ENCODE peak calls at places on chromosomes 13 and 19, in five cellular contexts. One of them, this sample, is unnamed.
A peak's percentile ranks its signal among the peaks of the same experiment; 100 is the strongest.

GRCh38 chr19:10395003-10395402 is 8.3 kb downstream of the CDC37 start:
- DNase-seq in cardiac muscle cell: no peak
- DNase-seq in colonic mucosa: no peak
- DNase-seq in A549: no peak
- DNase-seq in endodermal cell: no peak
- DNase-seq in this sample: no peak

GRCh38 chr19:46766569-46767317 is 20.5 kb upstream of the STRN4 start:
- DNase-seq in cardiac muscle cell: peak; percentile 47
- DNase-seq in colonic mucosa: peak; percentile 61
- DNase-seq in A549: no peak
- DNase-seq in endodermal cell: peak; percentile 90
- DNase-seq in this sample: no peak

GRCh38 chr19:7931221-7932061 is 5.5 kb upstream of the CTXN1 start:
- DNase-seq in cardiac muscle cell: no peak
- DNase-seq in colonic mucosa: no peak
- DNase-seq in A549: no peak
- DNase-seq in endodermal cell: no peak
- DNase-seq in this sample: no peak

GRCh38 chr13:27288397-27288796 is 17.8 kb downstream of the RASL11A start:
- DNase-seq in cardiac muscle cell: no peak
- DNase-seq in colonic mucosa: no peak
- DNase-seq in A549: no peak
- DNase-seq in endodermal cell: no peak
- DNase-seq in this sample: no peak

GRCh38 chr13:93039131-93039530 is 187.5 kb upstream of the GPC6 start:
- DNase-seq in cardiac muscle cell: no peak
- DNase-seq in colonic mucosa: no peak
- DNase-seq in A549: no peak
- DNase-seq in endodermal cell: no peak
- DNase-seq in this sample: no peak

GRCh38 chr13:94640676-94641075 is 39.0 kb downstream of the GPR180 start:
- DNase-seq in cardiac muscle cell: no peak
- DNase-seq in colonic mucosa: no peak
- DNase-seq in A549: no peak
- DNase-seq in endodermal cell: no peak
- DNase-seq in this sample: no peak

GRCh38 chr19:16330368-16330801 is 5.8 kb downstream of the KLF2 start:
- DNase-seq in cardiac muscle cell: no peak
- DNase-seq in colonic mucosa: peak; percentile 69
- DNase-seq in A549: peak; percentile 72
- DNase-seq in endodermal cell: peak; percentile 71
- DNase-seq in this sample: no peak

GRCh38 chr13:107901230-107901629 is 314.1 kb downstream of the LIG4 start:
- DNase-seq in cardiac muscle cell: no peak
- DNase-seq in colonic mucosa: no peak
- DNase-seq in A549: no peak
- DNase-seq in endodermal cell: no peak
- DNase-seq in this sample: no peak

GRCh38 chr13:21909331-21909730 is 238.5 kb downstream of the FGF9 start:
- DNase-seq in cardiac muscle cell: no peak
- DNase-seq in colonic mucosa: no peak
- DNase-seq in A549: no peak
- DNase-seq in endodermal cell: no peak
- DNase-seq in this sample: no peak

GRCh38 chr13:50392977-50393376 is 377.7 kb downstream of the KCNRG start:
- DNase-seq in cardiac muscle cell: no peak
- DNase-seq in colonic mucosa: no peak
- DNase-seq in A549: no peak
- DNase-seq in endodermal cell: no peak
- DNase-seq in this sample: no peak

GRCh38 chr19:16327911-16328823 is 3.5 kb downstream of the KLF2 start:
- DNase-seq in cardiac muscle cell: no peak
- DNase-seq in colonic mucosa: peak; percentile 74
- DNase-seq in A549: no peak
- DNase-seq in endodermal cell: no peak
- DNase-seq in this sample: no peak

GRCh38 chr19:51546650-51547396 is 15.4 kb upstream of the SIGLEC6 start:
- DNase-seq in cardiac muscle cell: no peak
- DNase-seq in colonic mucosa: no peak
- DNase-seq in A549: no peak
- DNase-seq in endodermal cell: no peak
- DNase-seq in this sample: no peak

GRCh38 chr13:50344717-50345116 is 329.5 kb downstream of the KCNRG start:
- DNase-seq in cardiac muscle cell: no peak
- DNase-seq in colonic mucosa: no peak
- DNase-seq in A549: no peak
- DNase-seq in endodermal cell: no peak
- DNase-seq in this sample: no peak

GRCh38 chr19:47022140-47022536 is 2.5 kb downstream of the NPAS1 start:
- DNase-seq in cardiac muscle cell: no peak
- DNase-seq in colonic mucosa: no peak
- DNase-seq in A549: no peak
- DNase-seq in endodermal cell: peak; percentile 55
- DNase-seq in this sample: no peak

GRCh38 chr13:40146586-40147240 is 491.3 kb downstream of the COG6 start:
- DNase-seq in cardiac muscle cell: no peak
- DNase-seq in colonic mucosa: no peak
- DNase-seq in A549: no peak
- DNase-seq in endodermal cell: no peak
- DNase-seq in this sample: no peak

GRCh38 chr13:114099191-114099590 is 33.2 kb downstream of the RASA3 start:
- DNase-seq in cardiac muscle cell: peak; percentile 82
- DNase-seq in colonic mucosa: peak; percentile 47
- DNase-seq in A549: peak; percentile 68
- DNase-seq in endodermal cell: peak; percentile 92
- DNase-seq in this sample: peak; percentile 88

GRCh38 chr13:99977912-99978780 is 3.4 kb upstream of the ZIC2 start:
- DNase-seq in cardiac muscle cell: peak; percentile 18
- DNase-seq in colonic mucosa: peak; percentile 17
- DNase-seq in A549: no peak
- DNase-seq in endodermal cell: peak; percentile 82
- DNase-seq in this sample: no peak

GRCh38 chr13:112697756-112698655 is 8.2 kb downstream of the ATP11A start:
- DNase-seq in cardiac muscle cell: no peak
- DNase-seq in colonic mucosa: no peak
- DNase-seq in A549: no peak
- DNase-seq in endodermal cell: peak; percentile 41
- DNase-seq in this sample: peak; percentile 25

GRCh38 chr13:76917096-76917495 is 30.9 kb upstream of the KCTD12 start:
- DNase-seq in cardiac muscle cell: no peak
- DNase-seq in colonic mucosa: no peak
- DNase-seq in A549: no peak
- DNase-seq in endodermal cell: no peak
- DNase-seq in this sample: no peak

GRCh38 chr13:110047511-110047910 is 259.4 kb downstream of the COL4A1 start:
- DNase-seq in cardiac muscle cell: peak; percentile 42
- DNase-seq in colonic mucosa: peak; percentile 26
- DNase-seq in A549: no peak
- DNase-seq in endodermal cell: no peak
- DNase-seq in this sample: no peak

GRCh38 chr19:27794444-27795042 is 1418.4 kb downstream of the UQCRFS1 start:
- DNase-seq in cardiac muscle cell: peak; percentile 65
- DNase-seq in colonic mucosa: no peak
- DNase-seq in A549: no peak
- DNase-seq in endodermal cell: peak; percentile 85
- DNase-seq in this sample: no peak

GRCh38 chr13:80339578-80339840 is 1.4 kb downstream of the SPRY2 start:
- DNase-seq in cardiac muscle cell: no peak
- DNase-seq in colonic mucosa: peak; percentile 21
- DNase-seq in A549: no peak
- DNase-seq in endodermal cell: no peak
- DNase-seq in this sample: no peak

GRCh38 chr19:36103842-36104552 is 6.9 kb upstream of the OVOL3 start:
- DNase-seq in cardiac muscle cell: no peak
- DNase-seq in colonic mucosa: no peak
- DNase-seq in A549: no peak
- DNase-seq in endodermal cell: no peak
- DNase-seq in this sample: no peak

GRCh38 chr19:1006711-1007398 is 6.6 kb downstream of the GRIN3B start:
- DNase-seq in cardiac muscle cell: no peak
- DNase-seq in colonic mucosa: no peak
- DNase-seq in A549: no peak
- DNase-seq in endodermal cell: no peak
- DNase-seq in this sample: no peak

GRCh38 chr19:1003283-1003682 is 3.1 kb downstream of the GRIN3B start:
- DNase-seq in cardiac muscle cell: no peak
- DNase-seq in colonic mucosa: no peak
- DNase-seq in A549: no peak
- DNase-seq in endodermal cell: no peak
- DNase-seq in this sample: no peak

GRCh38 chr19:1007399-1007745 is 7.2 kb downstream of the GRIN3B start:
- DNase-seq in cardiac muscle cell: no peak
- DNase-seq in colonic mucosa: no peak
- DNase-seq in A549: no peak
- DNase-seq in endodermal cell: no peak
- DNase-seq in this sample: no peak

GRCh38 chr19:1004204-1004802 is 4.1 kb downstream of the GRIN3B start:
- DNase-seq in cardiac muscle cell: no peak
- DNase-seq in colonic mucosa: no peak
- DNase-seq in A549: no peak
- DNase-seq in endodermal cell: no peak
- DNase-seq in this sample: no peak

GRCh38 chr19:1004803-1005664 is 4.8 kb downstream of the GRIN3B start:
- DNase-seq in cardiac muscle cell: no peak
- DNase-seq in colonic mucosa: no peak
- DNase-seq in A549: no peak
- DNase-seq in endodermal cell: no peak
- DNase-seq in this sample: no peak
- TF ChIP-seq CTCF in cardiac muscle cell: no peak
- TF ChIP-seq CTCF in colonic mucosa: no peak
- TF ChIP-seq CTCF in A549: no peak
- TF ChIP-seq CTCF in endodermal cell: no peak
- TF ChIP-seq CTCF in this sample: no peak

DNA sequence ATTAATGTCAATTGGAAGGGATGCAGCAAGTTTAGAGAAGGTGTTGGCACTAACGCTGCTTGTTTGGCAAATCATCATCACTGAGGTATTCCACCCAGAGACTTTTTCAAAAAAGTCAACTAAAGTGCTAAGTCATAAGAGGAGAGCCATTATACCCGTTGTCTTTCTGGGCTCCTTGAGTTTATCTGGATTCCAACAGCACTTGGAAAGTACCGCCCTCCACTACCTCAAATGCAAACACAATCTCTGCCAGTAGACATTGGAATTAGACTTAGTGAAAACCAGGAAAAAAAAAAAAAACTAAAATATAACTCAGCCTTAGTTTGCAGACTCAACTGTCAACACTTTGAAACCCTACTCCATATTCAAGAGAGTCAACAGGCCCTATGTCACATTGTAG is 266.0 kb downstream of the ITGBL1 start:
- DNase-seq in cardiac muscle cell: no peak
- DNase-seq in colonic mucosa: no peak
- DNase-seq in A549: no peak
- DNase-seq in endodermal cell: no peak
- DNase-seq in this sample: no peak
- H3K4me3 ChIP-seq in cardiac muscle cell: no peak overlapping the region
- H3K4me3 ChIP-seq in colonic mucosa: no peak overlapping the region
- H3K4me3 ChIP-seq in A549: no peak overlapping the region
- H3K4me3 ChIP-seq in endodermal cell: no peak overlapping the region
- H3K4me3 ChIP-seq in this sample: no peak overlapping the region

GRCh38 chr19:37988758-37989635 is 82.0 kb downstream of the SIPA1L3 start:
- DNase-seq in cardiac muscle cell: no peak
- DNase-seq in colonic mucosa: no peak
- DNase-seq in A549: no peak
- DNase-seq in endodermal cell: peak; percentile 79
- DNase-seq in this sample: no peak

GRCh38 chr19:37986048-37986750 is 79.2 kb downstream of the SIPA1L3 start:
- DNase-seq in cardiac muscle cell: no peak
- DNase-seq in colonic mucosa: no peak
- DNase-seq in A549: no peak
- DNase-seq in endodermal cell: peak; percentile 58
- DNase-seq in this sample: no peak

GRCh38 chr19:37990362-37990761 is 83.4 kb downstream of the SIPA1L3 start:
- DNase-seq in cardiac muscle cell: no peak
- DNase-seq in colonic mucosa: no peak
- DNase-seq in A549: no peak
- DNase-seq in endodermal cell: peak; percentile 68
- DNase-seq in this sample: no peak

GRCh38 chr19:37989855-37990254 is 82.8 kb downstream of the SIPA1L3 start:
- DNase-seq in cardiac muscle cell: no peak
- DNase-seq in colonic mucosa: no peak
- DNase-seq in A549: no peak
- DNase-seq in endodermal cell: peak; percentile 84
- DNase-seq in this sample: no peak

DNA sequence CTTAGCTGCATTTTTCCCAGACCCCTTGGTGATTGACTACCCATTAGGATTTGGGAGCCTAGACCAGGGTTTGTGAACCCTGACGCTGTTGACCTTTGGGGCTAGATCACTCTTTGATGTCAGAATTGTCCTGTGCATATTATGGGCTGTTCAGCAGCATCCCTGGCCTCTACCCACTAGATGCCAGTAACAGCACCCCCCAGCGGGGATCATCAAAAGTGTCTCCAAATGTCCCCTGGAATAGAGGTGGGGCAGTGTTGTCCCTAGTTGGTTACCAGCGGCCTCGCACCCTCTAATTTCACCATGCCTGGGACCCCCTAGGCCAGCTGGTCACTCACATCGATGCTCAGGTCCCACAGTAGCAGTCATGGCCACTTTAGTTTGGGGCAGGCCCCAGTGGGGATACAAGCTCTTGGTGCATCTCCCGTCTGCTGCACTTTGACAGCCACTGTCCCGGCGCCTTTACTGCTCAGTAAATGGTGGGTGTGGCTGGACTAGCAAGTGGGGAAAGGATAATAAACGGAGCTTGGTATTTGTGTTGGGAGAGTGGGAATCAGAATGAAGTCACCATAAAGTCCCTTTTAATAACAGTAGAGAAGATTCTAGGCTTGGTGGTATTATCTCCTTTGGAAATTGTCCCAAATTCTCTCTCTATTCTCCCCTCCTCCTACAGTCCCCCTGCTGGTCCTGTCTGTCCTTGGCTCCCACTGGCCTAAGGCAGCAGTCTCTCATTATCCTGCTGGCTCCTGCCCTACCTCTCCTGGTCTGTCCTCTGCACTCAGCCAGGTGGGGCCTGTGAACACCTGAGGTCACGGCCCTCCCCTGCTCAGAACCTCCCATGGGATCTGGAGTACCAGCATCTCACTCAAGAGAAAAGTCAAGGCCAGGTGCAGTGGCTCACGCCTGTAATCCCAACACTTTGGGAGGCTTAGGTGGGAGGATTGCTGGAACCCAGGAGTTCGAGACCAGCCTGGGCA is 80.6 kb downstream of the SIPA1L3 start:
- DNase-seq in cardiac muscle cell: no peak
- DNase-seq in colonic mucosa: peak; percentile 68
- DNase-seq in A549: no peak
- DNase-seq in endodermal cell: peak; percentile 88
- DNase-seq in this sample: no peak
- TF ChIP-seq CTCF in cardiac muscle cell: peak; percentile 26
- TF ChIP-seq CTCF in colonic mucosa: peak; percentile 17
- TF ChIP-seq CTCF in A549: peak; percentile 57
- TF ChIP-seq CTCF in endodermal cell: peak; percentile 72
- TF ChIP-seq CTCF in this sample: peak; percentile 13

DNA sequence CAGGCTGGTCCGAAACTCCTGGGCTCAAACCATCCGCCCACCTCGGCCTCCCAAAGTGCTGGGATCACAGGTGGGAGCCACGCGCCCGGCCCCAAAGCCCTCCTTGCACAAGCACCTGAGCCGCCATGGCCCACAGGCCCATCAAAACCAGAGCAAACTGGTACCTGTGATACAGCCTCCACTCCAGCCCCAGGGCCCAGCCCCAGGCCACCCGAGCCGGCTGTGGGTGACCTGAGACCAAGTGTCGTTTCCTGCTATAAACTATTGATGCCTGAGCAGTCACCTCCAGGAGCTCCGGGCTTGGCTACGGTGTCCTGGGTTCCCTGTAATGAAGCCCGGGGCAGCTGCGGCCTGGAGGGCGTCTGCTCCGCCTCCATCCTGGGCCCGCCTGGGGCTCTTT is 9.7 kb upstream of the PTBP1 start:
- DNase-seq in cardiac muscle cell: no peak
- DNase-seq in colonic mucosa: no peak
- DNase-seq in A549: no peak
- DNase-seq in endodermal cell: no peak
- DNase-seq in this sample: no peak
- H3K4me3 ChIP-seq in cardiac muscle cell: no peak overlapping the region
- H3K4me3 ChIP-seq in colonic mucosa: no peak overlapping the region
- H3K4me3 ChIP-seq in A549: no peak overlapping the region
- H3K4me3 ChIP-seq in endodermal cell: no peak overlapping the region
- H3K4me3 ChIP-seq in this sample: no peak overlapping the region